ENCODE peak calls at places on chromosomes 4 and X, in five cellular contexts. P, E, V, I and F are unnamed samples.

GRCh38 chrX:100410083-100410590 is at the start of gene PCDH19:
- DNase-seq in P (no peak), E (no peak), V (no peak), I (no peak), F (no peak)

GRCh38 chr4:7193040-7193958 is 961 bp downstream of the SORCS2 start:
- DNase-seq in P (no peak), E (no peak), V (no peak), I (no peak), F (no peak)

GRCh38 chr4:33013280-33013679 is 2293.1 kb downstream of the PCDH7 start:
- DNase-seq in P (no peak), E (no peak), V (no peak), I (no peak), F (no peak)

GRCh38 chr4:44210750-44211149 is 237.9 kb downstream of the KCTD8 start:
- DNase-seq in P (no peak), E (no peak), V (peak; percentile 3), I (no peak), F (no peak)

GRCh38 chrX:46686003-46686645 is 72.8 kb downstream of the SLC9A7 start:
- DNase-seq in P (peak; percentile 8), E (peak; percentile 32), V (peak; percentile 57), I (no peak), F (peak; percentile 18)

GRCh38 chr4:153937289-153937688 is 148.4 kb upstream of the SFRP2 start:
- DNase-seq in P (no peak), E (no peak), V (no peak), I (no peak), F (no peak)

GRCh38 chr4:159227378-159227777 is 124.5 kb downstream of the RAPGEF2 start:
- DNase-seq in P (no peak), E (no peak), V (no peak), I (no peak), F (no peak)

GRCh38 chr4:123517971-123518370 is 121.4 kb downstream of the SPRY1 start:
- DNase-seq in P (no peak), E (no peak), V (no peak), I (no peak), F (no peak)

GRCh38 chrX:16239211-16239610 is 71.9 kb downstream of the MAGEB17 start:
- DNase-seq in P (no peak), E (peak; percentile 20), V (peak; percentile 49), I (no peak), F (no peak)

GRCh38 chr4:14446311-14446710 is 556.0 kb upstream of the CPEB2 start:
- DNase-seq in P (no peak), E (no peak), V (no peak), I (no peak), F (no peak)